ENCODE peak calls at places on chromosome 1, in six cellular contexts. One of them, this sample, is unnamed.

GRCh38 chr1:95375201-95375600 is 141.2 kb downstream of the RWDD3 start:
- DNase-seq in stimulated activated CD8-positive, alpha-beta memory T cell treated with anti-CD3 and anti-CD28 coated beads, Interleukin-15, amount 100 ng/mL, for 4 hours: no peak
- DNase-seq in AG08396: no peak
- DNase-seq in NCI-H1694 treated with DMSO at 0.1 percent for 48 hours: no peak
- DNase-seq in stimulated activated naive CD8-positive, alpha-beta T cell treated with anti-CD3 and anti-CD28 coated beads, Interleukin-15, Interleukin-2, amounts not matched to agents 100 U/mL and 50 U/mL, for 24 hours: no peak
- DNase-seq in effector memory CD8-positive, alpha-beta T cell: no peak
- DNase-seq in this sample: no peak

GRCh38 chr1:96641292-96641691 is 80.3 kb upstream of the PTBP2 start:
- DNase-seq in stimulated activated CD8-positive, alpha-beta memory T cell treated with anti-CD3 and anti-CD28 coated beads, Interleukin-15, amount 100 ng/mL, for 4 hours: no peak
- DNase-seq in AG08396: peak
- DNase-seq in NCI-H1694 treated with DMSO at 0.1 percent for 48 hours: no peak
- DNase-seq in stimulated activated naive CD8-positive, alpha-beta T cell treated with anti-CD3 and anti-CD28 coated beads, Interleukin-15, Interleukin-2, amounts not matched to agents 100 U/mL and 50 U/mL, for 24 hours: no peak
- DNase-seq in effector memory CD8-positive, alpha-beta T cell: no peak
- DNase-seq in this sample: no peak

GRCh38 chr1:159532922-159533321 is 2.9 kb downstream of the OR10J5 start:
- DNase-seq in stimulated activated CD8-positive, alpha-beta memory T cell treated with anti-CD3 and anti-CD28 coated beads, Interleukin-15, amount 100 ng/mL, for 4 hours: no peak
- DNase-seq in AG08396: no peak
- DNase-seq in NCI-H1694 treated with DMSO at 0.1 percent for 48 hours: no peak
- DNase-seq in stimulated activated naive CD8-positive, alpha-beta T cell treated with anti-CD3 and anti-CD28 coated beads, Interleukin-15, Interleukin-2, amounts not matched to agents 100 U/mL and 50 U/mL, for 24 hours: no peak
- DNase-seq in effector memory CD8-positive, alpha-beta T cell: no peak
- DNase-seq in this sample: no peak

GRCh38 chr1:65179148-65179547 is 31.1 kb downstream of the AK4 start:
- DNase-seq in stimulated activated CD8-positive, alpha-beta memory T cell treated with anti-CD3 and anti-CD28 coated beads, Interleukin-15, amount 100 ng/mL, for 4 hours: no peak
- DNase-seq in AG08396: no peak
- DNase-seq in NCI-H1694 treated with DMSO at 0.1 percent for 48 hours: no peak
- DNase-seq in stimulated activated naive CD8-positive, alpha-beta T cell treated with anti-CD3 and anti-CD28 coated beads, Interleukin-15, Interleukin-2, amounts not matched to agents 100 U/mL and 50 U/mL, for 24 hours: no peak
- DNase-seq in effector memory CD8-positive, alpha-beta T cell: no peak
- DNase-seq in this sample: no peak

GRCh38 chr1:2804628-2805351 is 3.3 kb upstream of the TTC34 start:
- DNase-seq in stimulated activated CD8-positive, alpha-beta memory T cell treated with anti-CD3 and anti-CD28 coated beads, Interleukin-15, amount 100 ng/mL, for 4 hours: no peak
- DNase-seq in AG08396: no peak
- DNase-seq in NCI-H1694 treated with DMSO at 0.1 percent for 48 hours: no peak
- DNase-seq in stimulated activated naive CD8-positive, alpha-beta T cell treated with anti-CD3 and anti-CD28 coated beads, Interleukin-15, Interleukin-2, amounts not matched to agents 100 U/mL and 50 U/mL, for 24 hours: no peak
- DNase-seq in effector memory CD8-positive, alpha-beta T cell: no peak
- DNase-seq in this sample: no peak

GRCh38 chr1:99782920-99783319 is 16.5 kb upstream of the FRRS1 start:
- DNase-seq in stimulated activated CD8-positive, alpha-beta memory T cell treated with anti-CD3 and anti-CD28 coated beads, Interleukin-15, amount 100 ng/mL, for 4 hours: no peak
- DNase-seq in AG08396: no peak
- DNase-seq in NCI-H1694 treated with DMSO at 0.1 percent for 48 hours: no peak
- DNase-seq in stimulated activated naive CD8-positive, alpha-beta T cell treated with anti-CD3 and anti-CD28 coated beads, Interleukin-15, Interleukin-2, amounts not matched to agents 100 U/mL and 50 U/mL, for 24 hours: no peak
- DNase-seq in effector memory CD8-positive, alpha-beta T cell: no peak
- DNase-seq in this sample: no peak

GRCh38 chr1:215473943-215474342 is 93.2 kb upstream of the KCTD3 start:
- DNase-seq in stimulated activated CD8-positive, alpha-beta memory T cell treated with anti-CD3 and anti-CD28 coated beads, Interleukin-15, amount 100 ng/mL, for 4 hours: no peak
- DNase-seq in AG08396: peak
- DNase-seq in NCI-H1694 treated with DMSO at 0.1 percent for 48 hours: no peak
- DNase-seq in stimulated activated naive CD8-positive, alpha-beta T cell treated with anti-CD3 and anti-CD28 coated beads, Interleukin-15, Interleukin-2, amounts not matched to agents 100 U/mL and 50 U/mL, for 24 hours: no peak
- DNase-seq in effector memory CD8-positive, alpha-beta T cell: no peak
- DNase-seq in this sample: no peak

GRCh38 chr1:205441716-205442050 is 14.2 kb downstream of the BLACAT1 start:
- DNase-seq in stimulated activated CD8-positive, alpha-beta memory T cell treated with anti-CD3 and anti-CD28 coated beads, Interleukin-15, amount 100 ng/mL, for 4 hours: no peak
- DNase-seq in AG08396: no peak
- DNase-seq in NCI-H1694 treated with DMSO at 0.1 percent for 48 hours: no peak
- DNase-seq in stimulated activated naive CD8-positive, alpha-beta T cell treated with anti-CD3 and anti-CD28 coated beads, Interleukin-15, Interleukin-2, amounts not matched to agents 100 U/mL and 50 U/mL, for 24 hours: no peak
- DNase-seq in effector memory CD8-positive, alpha-beta T cell: no peak
- DNase-seq in this sample: no peak

GRCh38 chr1:171107969-171108368 is 17.3 kb downstream of the FMO3 start:
- DNase-seq in stimulated activated CD8-positive, alpha-beta memory T cell treated with anti-CD3 and anti-CD28 coated beads, Interleukin-15, amount 100 ng/mL, for 4 hours: no peak
- DNase-seq in AG08396: no peak
- DNase-seq in NCI-H1694 treated with DMSO at 0.1 percent for 48 hours: no peak
- DNase-seq in stimulated activated naive CD8-positive, alpha-beta T cell treated with anti-CD3 and anti-CD28 coated beads, Interleukin-15, Interleukin-2, amounts not matched to agents 100 U/mL and 50 U/mL, for 24 hours: no peak
- DNase-seq in effector memory CD8-positive, alpha-beta T cell: no peak
- DNase-seq in this sample: no peak

GRCh38 chr1:103108525-103109150 is 316 bp upstream of the COL11A1 start:
- DNase-seq in stimulated activated CD8-positive, alpha-beta memory T cell treated with anti-CD3 and anti-CD28 coated beads, Interleukin-15, amount 100 ng/mL, for 4 hours: no peak
- DNase-seq in AG08396: peak
- DNase-seq in NCI-H1694 treated with DMSO at 0.1 percent for 48 hours: no peak
- DNase-seq in stimulated activated naive CD8-positive, alpha-beta T cell treated with anti-CD3 and anti-CD28 coated beads, Interleukin-15, Interleukin-2, amounts not matched to agents 100 U/mL and 50 U/mL, for 24 hours: no peak
- DNase-seq in effector memory CD8-positive, alpha-beta T cell: no peak
- DNase-seq in this sample: no peak

GRCh38 chr1:23169727-23170335 is 1.2 kb upstream of the LUZP1 start:
- DNase-seq in stimulated activated CD8-positive, alpha-beta memory T cell treated with anti-CD3 and anti-CD28 coated beads, Interleukin-15, amount 100 ng/mL, for 4 hours: no peak
- DNase-seq in AG08396: peak
- DNase-seq in NCI-H1694 treated with DMSO at 0.1 percent for 48 hours: peak
- DNase-seq in stimulated activated naive CD8-positive, alpha-beta T cell treated with anti-CD3 and anti-CD28 coated beads, Interleukin-15, Interleukin-2, amounts not matched to agents 100 U/mL and 50 U/mL, for 24 hours: peak
- DNase-seq in effector memory CD8-positive, alpha-beta T cell: no peak
- DNase-seq in this sample: no peak

GRCh38 chr1:64843675-64844074 is 98.8 kb downstream of the RAVER2 start:
- DNase-seq in stimulated activated CD8-positive, alpha-beta memory T cell treated with anti-CD3 and anti-CD28 coated beads, Interleukin-15, amount 100 ng/mL, for 4 hours: no peak
- DNase-seq in AG08396: no peak
- DNase-seq in NCI-H1694 treated with DMSO at 0.1 percent for 48 hours: no peak
- DNase-seq in stimulated activated naive CD8-positive, alpha-beta T cell treated with anti-CD3 and anti-CD28 coated beads, Interleukin-15, Interleukin-2, amounts not matched to agents 100 U/mL and 50 U/mL, for 24 hours: no peak
- DNase-seq in effector memory CD8-positive, alpha-beta T cell: no peak
- DNase-seq in this sample: no peak

GRCh38 chr1:117794073-117794472 is 135.3 kb downstream of the GDAP2 start:
- DNase-seq in stimulated activated CD8-positive, alpha-beta memory T cell treated with anti-CD3 and anti-CD28 coated beads, Interleukin-15, amount 100 ng/mL, for 4 hours: no peak
- DNase-seq in AG08396: no peak
- DNase-seq in NCI-H1694 treated with DMSO at 0.1 percent for 48 hours: no peak
- DNase-seq in stimulated activated naive CD8-positive, alpha-beta T cell treated with anti-CD3 and anti-CD28 coated beads, Interleukin-15, Interleukin-2, amounts not matched to agents 100 U/mL and 50 U/mL, for 24 hours: no peak
- DNase-seq in effector memory CD8-positive, alpha-beta T cell: no peak
- DNase-seq in this sample: no peak

GRCh38 chr1:246001142-246001812 is 505.8 kb downstream of the SMYD3 start:
- DNase-seq in stimulated activated CD8-positive, alpha-beta memory T cell treated with anti-CD3 and anti-CD28 coated beads, Interleukin-15, amount 100 ng/mL, for 4 hours: no peak
- DNase-seq in AG08396: no peak
- DNase-seq in NCI-H1694 treated with DMSO at 0.1 percent for 48 hours: no peak
- DNase-seq in stimulated activated naive CD8-positive, alpha-beta T cell treated with anti-CD3 and anti-CD28 coated beads, Interleukin-15, Interleukin-2, amounts not matched to agents 100 U/mL and 50 U/mL, for 24 hours: no peak
- DNase-seq in effector memory CD8-positive, alpha-beta T cell: no peak
- DNase-seq in this sample: no peak

GRCh38 chr1:224747578-224747977 is 131.5 kb downstream of the CNIH3 start:
- DNase-seq in stimulated activated CD8-positive, alpha-beta memory T cell treated with anti-CD3 and anti-CD28 coated beads, Interleukin-15, amount 100 ng/mL, for 4 hours: no peak
- DNase-seq in AG08396: peak
- DNase-seq in NCI-H1694 treated with DMSO at 0.1 percent for 48 hours: peak
- DNase-seq in stimulated activated naive CD8-positive, alpha-beta T cell treated with anti-CD3 and anti-CD28 coated beads, Interleukin-15, Interleukin-2, amounts not matched to agents 100 U/mL and 50 U/mL, for 24 hours: peak
- DNase-seq in effector memory CD8-positive, alpha-beta T cell: no peak
- DNase-seq in this sample: no peak

GRCh38 chr1:30514945-30515344 is 208.4 kb downstream of the MATN1 start:
- DNase-seq in stimulated activated CD8-positive, alpha-beta memory T cell treated with anti-CD3 and anti-CD28 coated beads, Interleukin-15, amount 100 ng/mL, for 4 hours: no peak
- DNase-seq in AG08396: no peak
- DNase-seq in NCI-H1694 treated with DMSO at 0.1 percent for 48 hours: no peak
- DNase-seq in stimulated activated naive CD8-positive, alpha-beta T cell treated with anti-CD3 and anti-CD28 coated beads, Interleukin-15, Interleukin-2, amounts not matched to agents 100 U/mL and 50 U/mL, for 24 hours: no peak
- DNase-seq in effector memory CD8-positive, alpha-beta T cell: no peak
- DNase-seq in this sample: no peak

GRCh38 chr1:202915146-202915545 is 11.9 kb downstream of the KLHL12 start:
- DNase-seq in stimulated activated CD8-positive, alpha-beta memory T cell treated with anti-CD3 and anti-CD28 coated beads, Interleukin-15, amount 100 ng/mL, for 4 hours: no peak
- DNase-seq in AG08396: no peak
- DNase-seq in NCI-H1694 treated with DMSO at 0.1 percent for 48 hours: no peak
- DNase-seq in stimulated activated naive CD8-positive, alpha-beta T cell treated with anti-CD3 and anti-CD28 coated beads, Interleukin-15, Interleukin-2, amounts not matched to agents 100 U/mL and 50 U/mL, for 24 hours: no peak
- DNase-seq in effector memory CD8-positive, alpha-beta T cell: no peak
- DNase-seq in this sample: no peak

GRCh38 chr1:1284370-1285101 is 4.3 kb downstream of the SCNN1D start:
- DNase-seq in stimulated activated CD8-positive, alpha-beta memory T cell treated with anti-CD3 and anti-CD28 coated beads, Interleukin-15, amount 100 ng/mL, for 4 hours: no peak
- DNase-seq in AG08396: no peak
- DNase-seq in NCI-H1694 treated with DMSO at 0.1 percent for 48 hours: no peak
- DNase-seq in stimulated activated naive CD8-positive, alpha-beta T cell treated with anti-CD3 and anti-CD28 coated beads, Interleukin-15, Interleukin-2, amounts not matched to agents 100 U/mL and 50 U/mL, for 24 hours: no peak
- DNase-seq in effector memory CD8-positive, alpha-beta T cell: no peak
- DNase-seq in this sample: no peak

GRCh38 chr1:162562452-162562828 is 918 bp downstream of the UAP1 start:
- DNase-seq in stimulated activated CD8-positive, alpha-beta memory T cell treated with anti-CD3 and anti-CD28 coated beads, Interleukin-15, amount 100 ng/mL, for 4 hours: no peak
- DNase-seq in AG08396: peak
- DNase-seq in NCI-H1694 treated with DMSO at 0.1 percent for 48 hours: no peak
- DNase-seq in stimulated activated naive CD8-positive, alpha-beta T cell treated with anti-CD3 and anti-CD28 coated beads, Interleukin-15, Interleukin-2, amounts not matched to agents 100 U/mL and 50 U/mL, for 24 hours: no peak
- DNase-seq in effector memory CD8-positive, alpha-beta T cell: no peak
- DNase-seq in this sample: no peak

This sample was measured in NCI-H2227 treated with DMSO at 0.1 percent for 48 hours.